ENCODE peak calls at places on chromosomes 3 and 15, in six cellular contexts. M, K, Q, R, P and T are unnamed samples.

GRCh38 chr3:60743631-60744164 is 507.6 kb downstream of the FHIT start:
- DNase-seq in M (no peak), K (peak; percentile 64), Q (peak; percentile 91), R (no peak), P (no peak), T (no peak)

GRCh38 chr3:134642445-134643149 is 8.2 kb downstream of the KY start:
- DNase-seq in M (no peak), K (no peak), Q (no peak), R (no peak), P (no peak), T (no peak)

GRCh38 chr3:56547486-56547885 is 9.5 kb upstream of the CCDC66 start:
- DNase-seq in M (peak; percentile 28), K (no peak), Q (no peak), R (no peak), P (no peak), T (no peak)

GRCh38 chr3:23431759-23432158 is 228.6 kb downstream of the UBE2E2 start:
- DNase-seq in M (peak; percentile 5), K (no peak), Q (no peak), R (no peak), P (no peak), T (no peak)

GRCh38 chr15:52143862-52144261 is 31.3 kb upstream of the BCL2L10 start:
- DNase-seq in M (peak; percentile 97), K (peak; percentile 22), Q (no peak), R (peak; percentile 94), P (no peak), T (peak; percentile 73)

GRCh38 chr3:65894679-65895078 is 144.0 kb downstream of the MAGI1 start:
- DNase-seq in M (peak; percentile 96), K (no peak), Q (no peak), R (no peak), P (no peak), T (no peak)

GRCh38 chr3:38555149-38555840 is 59.2 kb downstream of the EXOG start:
- DNase-seq in M (no peak), K (no peak), Q (no peak), R (no peak), P (no peak), T (no peak)

GRCh38 chr3:126845910-126846309 is 137.0 kb upstream of the PLXNA1 start:
- DNase-seq in M (no peak), K (peak; percentile 18), Q (peak; percentile 26), R (no peak), P (no peak), T (no peak)

GRCh38 chr3:141738636-141739363 is 702 bp downstream of the RNF7 start:
- DNase-seq in M (peak; percentile 87), K (no peak), Q (peak; percentile 41), R (peak; percentile 53), P (peak; percentile 44), T (no peak)

GRCh38 chr3:104887069-104887468 is 479.6 kb upstream of the ALCAM start:
- DNase-seq in M (peak; percentile 43), K (no peak), Q (no peak), R (no peak), P (no peak), T (no peak)

GRCh38 chr3:178500631-178501030 is 35.6 kb upstream of the KCNMB2 start:
- DNase-seq in M (peak; percentile 31), K (no peak), Q (no peak), R (no peak), P (no peak), T (no peak)

GRCh38 chr15:57323806-57324589 is 52.3 kb upstream of the CGNL1 start:
- DNase-seq in M (no peak), K (peak; percentile 60), Q (peak; percentile 57), R (peak; percentile 92), P (peak; percentile 23), T (peak; percentile 94)

GRCh38 chr15:88645171-88646087 is 6.6 kb downstream of the ISG20 start:
- DNase-seq in M (no peak), K (no peak), Q (no peak), R (no peak), P (no peak), T (no peak)

GRCh38 chr15:62164500-62165028 is 521 bp downstream of the C2CD4B start:
- DNase-seq in M (peak; percentile 23), K (peak; percentile 72), Q (peak; percentile 77), R (peak; percentile 48), P (peak; percentile 51), T (no peak)

GRCh38 chr3:156187146-156187769 is 66.9 kb downstream of the KCNAB1 start:
- DNase-seq in M (peak; percentile 80), K (no peak), Q (no peak), R (no peak), P (no peak), T (no peak)

GRCh38 chr3:177300039-177300833 is 103.0 kb upstream of the TBL1XR1 start:
- DNase-seq in M (peak; percentile 23), K (no peak), Q (peak; percentile 14), R (no peak), P (no peak), T (no peak)

GRCh38 chr3:136069933-136070332 is 104.4 kb downstream of the PPP2R3A start:
- DNase-seq in M (peak; percentile 58), K (no peak), Q (no peak), R (no peak), P (no peak), T (no peak)

GRCh38 chr3:30933478-30934207 is 39.2 kb upstream of the GADL1 start:
- DNase-seq in M (no peak), K (no peak), Q (no peak), R (no peak), P (peak; percentile 55), T (no peak)

GRCh38 chr15:77030042-77030927 is 35.4 kb downstream of the PSTPIP1 start:
- DNase-seq in M (no peak), K (peak; percentile 54), Q (peak; percentile 65), R (peak; percentile 67), P (no peak), T (no peak)

GRCh38 chr3:189621948-189622603 is 9.1 kb upstream of the TP63 start:
- DNase-seq in M (no peak), K (no peak), Q (no peak), R (no peak), P (no peak), T (no peak)

GRCh38 chr3:13343601-13344000 is 76.5 kb downstream of the NUP210 start:
- DNase-seq in M (no peak), K (no peak), Q (no peak), R (no peak), P (no peak), T (no peak)

GRCh38 chr3:36926292-36926897 is 18.5 kb downstream of the TRANK1 start:
- DNase-seq in M (no peak), K (no peak), Q (no peak), R (no peak), P (no peak), T (no peak)

GRCh38 chr15:71044006-71044405 is 71.3 kb upstream of the THSD4 start:
- DNase-seq in M (peak; percentile 85), K (no peak), Q (no peak), R (no peak), P (no peak), T (no peak)

GRCh38 chr15:50857763-50858162 is 50.7 kb upstream of the AP4E1 start:
- DNase-seq in M (no peak), K (peak; percentile 13), Q (no peak), R (no peak), P (no peak), T (no peak)

GRCh38 chr3:51974963-51975856 is at the start of gene ABHD14A:
- DNase-seq in M (peak; percentile 88), K (peak; percentile 75), Q (peak; percentile 88), R (peak; percentile 55), P (peak; percentile 73), T (no peak)
- TF ChIP-seq EZH2 in M (no peak), K (no peak), Q (peak; percentile 22), R (no peak), P (no peak), T (no peak)

GRCh38 chr15:74433592-74434259 is at the start of gene SEMA7A:
- DNase-seq in M (peak; percentile 92), K (peak; percentile 91), Q (peak; percentile 94), R (peak; percentile 76), P (peak; percentile 89), T (no peak)
- TF ChIP-seq EZH2 in M (no peak), K (no peak), Q (no peak), R (no peak), P (no peak), T (no peak)

DNA sequence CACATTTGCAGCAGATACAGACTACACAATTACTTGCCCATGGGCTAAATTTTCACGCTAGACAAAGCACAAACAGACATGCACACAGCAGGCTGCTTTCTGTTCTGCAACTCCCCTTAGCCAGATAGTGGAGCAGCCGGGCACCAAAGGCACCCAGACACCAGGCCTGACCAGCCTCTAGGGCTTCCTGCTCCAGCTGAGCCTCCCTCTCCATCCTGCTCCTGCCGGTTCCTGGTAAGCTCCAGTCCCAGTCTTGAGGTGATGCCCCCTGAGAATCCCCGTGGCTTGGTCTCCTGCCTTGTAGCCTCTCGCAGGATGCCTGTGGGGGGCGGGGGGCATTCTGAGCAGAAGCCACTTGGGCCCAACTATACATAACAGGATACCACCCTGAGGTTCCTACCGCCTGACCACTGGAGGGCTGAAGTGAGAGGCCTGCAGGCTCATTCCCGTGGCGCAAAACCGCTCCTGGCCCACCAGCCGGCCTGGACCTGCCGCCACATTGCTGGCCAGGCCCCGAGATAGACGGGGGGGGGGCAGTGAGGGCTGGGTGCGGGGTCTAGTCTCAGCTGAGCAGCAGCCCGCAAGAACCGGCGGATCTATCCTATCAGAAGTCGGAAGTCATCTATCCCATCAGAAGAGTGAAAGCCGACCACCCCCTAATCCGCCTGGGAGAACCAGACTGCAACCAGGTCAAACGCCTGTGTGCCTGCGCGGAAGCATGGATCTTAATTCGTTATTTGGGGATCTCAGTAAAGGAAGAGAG is 3.9 kb downstream of the FOXL2 start:
- DNase-seq in M (no peak), K (peak; percentile 66), Q (peak; percentile 67), R (no peak), P (no peak), T (no peak)
- TF ChIP-seq EZH2 in M (no peak), K (peak; percentile 83), Q (no peak), R (no peak), P (no peak), T (no peak)

GRCh38 chr3:186617038-186617934 is 4.4 kb downstream of the AHSG start:
- DNase-seq in M (peak; percentile 99), K (peak; percentile 88), Q (peak; percentile 86), R (peak; percentile 93), P (peak; percentile 99), T (peak; percentile 100)
- TF ChIP-seq EZH2 in M (no peak), K (no peak), Q (no peak), R (no peak), P (no peak), T (no peak)

DNA sequence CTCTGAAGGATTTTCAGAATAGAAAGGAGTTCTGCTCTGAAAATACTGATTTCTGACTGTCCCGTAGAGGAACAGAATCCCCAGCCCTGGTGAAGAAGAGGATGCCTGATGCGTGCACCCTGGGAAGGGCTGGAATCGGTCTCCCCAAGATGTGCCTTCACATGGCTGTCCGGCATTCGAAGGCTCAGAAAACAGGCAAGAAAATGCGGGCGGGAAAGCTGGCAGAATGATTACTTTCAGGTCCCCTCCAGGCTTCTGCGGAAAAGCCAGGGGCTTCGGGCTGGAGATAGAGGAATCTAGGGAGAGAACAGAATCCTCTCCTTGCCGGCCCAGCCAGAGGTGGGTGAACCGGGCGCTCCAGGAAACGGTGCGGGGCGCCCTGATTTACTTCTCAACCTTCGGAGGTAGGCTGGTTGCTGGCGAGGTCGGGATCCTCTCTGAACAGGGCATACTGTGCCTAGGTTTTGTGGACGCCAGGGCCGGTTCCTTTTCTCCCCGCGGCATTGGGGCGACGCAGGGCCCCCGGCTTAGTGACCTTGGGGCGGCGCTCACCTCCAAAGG is 2.5 kb downstream of the FOXL2NB start:
- DNase-seq in M (no peak), K (no peak), Q (peak; percentile 32), R (no peak), P (no peak), T (no peak)
- TF ChIP-seq EZH2 in M (no peak), K (no peak), Q (no peak), R (no peak), P (no peak), T (peak; percentile 13)